ENCODE peak calls at places on chromosomes 7 and 10, in six cellular contexts. One of them, this sample, is unnamed.

GRCh38 chr7:105673367-105674188 is 92.3 kb upstream of the EFCAB10 start:
- DNase-seq in effector CD8-positive, alpha-beta T cell: no peak
- DNase-seq in Calu3: no peak
- DNase-seq in stimulated activated CD4-positive, alpha-beta T cell treated with anti-CD3 and anti-CD28 coated beads, Interleukin-2, amount 100 ng/mL, for 48 hours: no peak
- DNase-seq in A172: peak
- DNase-seq in tibial nerve: no peak
- DNase-seq in this sample: no peak

GRCh38 chr10:79052311-79053080 is 16.3 kb upstream of the ZMIZ1 start:
- DNase-seq in A172: no peak
- DNase-seq in effector CD8-positive, alpha-beta T cell: no peak
- DNase-seq in tibial nerve: no peak
- DNase-seq in stimulated activated CD4-positive, alpha-beta T cell treated with anti-CD3 and anti-CD28 coated beads, Interleukin-2, amount 100 ng/mL, for 48 hours: no peak
- DNase-seq in Calu3: no peak
- DNase-seq in this sample: no peak

GRCh38 chr7:100890640-100891521 is 1.4 kb upstream of the UFSP1 start:
- DNase-seq in Calu3: no peak
- DNase-seq in tibial nerve: no peak
- DNase-seq in effector CD8-positive, alpha-beta T cell: no peak
- DNase-seq in A172: no peak
- DNase-seq in stimulated activated CD4-positive, alpha-beta T cell treated with anti-CD3 and anti-CD28 coated beads, Interleukin-2, amount 100 ng/mL, for 48 hours: no peak
- DNase-seq in this sample: no peak

GRCh38 chr7:6159097-6159483 is 113.3 kb downstream of the CYTH3 start:
- DNase-seq in stimulated activated CD4-positive, alpha-beta T cell treated with anti-CD3 and anti-CD28 coated beads, Interleukin-2, amount 100 ng/mL, for 48 hours: no peak
- DNase-seq in A172: no peak
- DNase-seq in effector CD8-positive, alpha-beta T cell: no peak
- DNase-seq in Calu3: no peak
- DNase-seq in tibial nerve: no peak
- DNase-seq in this sample: no peak

GRCh38 chr7:140153666-140154161 is 23.1 kb downstream of the KDM7A start:
- DNase-seq in A172: no peak
- DNase-seq in effector CD8-positive, alpha-beta T cell: no peak
- DNase-seq in tibial nerve: no peak
- DNase-seq in Calu3: no peak
- DNase-seq in stimulated activated CD4-positive, alpha-beta T cell treated with anti-CD3 and anti-CD28 coated beads, Interleukin-2, amount 100 ng/mL, for 48 hours: no peak
- DNase-seq in this sample: no peak

GRCh38 chr10:129375912-129376311 is 91.1 kb upstream of the MGMT start:
- DNase-seq in tibial nerve: no peak
- DNase-seq in Calu3: no peak
- DNase-seq in effector CD8-positive, alpha-beta T cell: no peak
- DNase-seq in stimulated activated CD4-positive, alpha-beta T cell treated with anti-CD3 and anti-CD28 coated beads, Interleukin-2, amount 100 ng/mL, for 48 hours: no peak
- DNase-seq in A172: no peak
- DNase-seq in this sample: no peak

GRCh38 chr10:52563361-52563760 is 209.2 kb downstream of the MBL2 start:
- DNase-seq in effector CD8-positive, alpha-beta T cell: no peak
- DNase-seq in stimulated activated CD4-positive, alpha-beta T cell treated with anti-CD3 and anti-CD28 coated beads, Interleukin-2, amount 100 ng/mL, for 48 hours: no peak
- DNase-seq in Calu3: no peak
- DNase-seq in tibial nerve: no peak
- DNase-seq in A172: no peak
- DNase-seq in this sample: no peak

GRCh38 chr7:39589323-39590111 is 23.3 kb downstream of the YAE1 start:
- DNase-seq in Calu3: peak
- DNase-seq in tibial nerve: peak
- DNase-seq in A172: peak
- DNase-seq in effector CD8-positive, alpha-beta T cell: no peak
- DNase-seq in stimulated activated CD4-positive, alpha-beta T cell treated with anti-CD3 and anti-CD28 coated beads, Interleukin-2, amount 100 ng/mL, for 48 hours: peak
- DNase-seq in this sample: no peak

GRCh38 chr10:112967200-112967599 is 17.2 kb downstream of the TCF7L2 start:
- DNase-seq in tibial nerve: no peak
- DNase-seq in effector CD8-positive, alpha-beta T cell: no peak
- DNase-seq in A172: peak
- DNase-seq in Calu3: no peak
- DNase-seq in stimulated activated CD4-positive, alpha-beta T cell treated with anti-CD3 and anti-CD28 coated beads, Interleukin-2, amount 100 ng/mL, for 48 hours: no peak
- DNase-seq in this sample: no peak

GRCh38 chr7:80870806-80871205 is 48.0 kb downstream of the SEMA3C start:
- DNase-seq in effector CD8-positive, alpha-beta T cell: no peak
- DNase-seq in stimulated activated CD4-positive, alpha-beta T cell treated with anti-CD3 and anti-CD28 coated beads, Interleukin-2, amount 100 ng/mL, for 48 hours: no peak
- DNase-seq in Calu3: no peak
- DNase-seq in tibial nerve: no peak
- DNase-seq in A172: peak
- DNase-seq in this sample: no peak

GRCh38 chr10:16429539-16429938 is 7.3 kb upstream of the PTER start:
- DNase-seq in effector CD8-positive, alpha-beta T cell: no peak
- DNase-seq in tibial nerve: no peak
- DNase-seq in stimulated activated CD4-positive, alpha-beta T cell treated with anti-CD3 and anti-CD28 coated beads, Interleukin-2, amount 100 ng/mL, for 48 hours: no peak
- DNase-seq in A172: no peak
- DNase-seq in Calu3: no peak
- DNase-seq in this sample: no peak

GRCh38 chr7:26091933-26092332 is 60.1 kb upstream of the NFE2L3 start:
- DNase-seq in tibial nerve: no peak
- DNase-seq in effector CD8-positive, alpha-beta T cell: no peak
- DNase-seq in stimulated activated CD4-positive, alpha-beta T cell treated with anti-CD3 and anti-CD28 coated beads, Interleukin-2, amount 100 ng/mL, for 48 hours: no peak
- DNase-seq in A172: peak
- DNase-seq in Calu3: peak
- DNase-seq in this sample: no peak

GRCh38 chr10:14953452-14954000 is 370 bp downstream of the DCLRE1C start:
- DNase-seq in stimulated activated CD4-positive, alpha-beta T cell treated with anti-CD3 and anti-CD28 coated beads, Interleukin-2, amount 100 ng/mL, for 48 hours: no peak
- DNase-seq in tibial nerve: peak
- DNase-seq in effector CD8-positive, alpha-beta T cell: no peak
- DNase-seq in A172: peak
- DNase-seq in Calu3: peak
- DNase-seq in this sample: peak

GRCh38 chr7:31603076-31603475 is 83.9 kb upstream of the PPP1R17 start:
- DNase-seq in A172: peak
- DNase-seq in stimulated activated CD4-positive, alpha-beta T cell treated with anti-CD3 and anti-CD28 coated beads, Interleukin-2, amount 100 ng/mL, for 48 hours: no peak
- DNase-seq in tibial nerve: no peak
- DNase-seq in Calu3: no peak
- DNase-seq in effector CD8-positive, alpha-beta T cell: no peak
- DNase-seq in this sample: no peak

GRCh38 chr10:84805149-84805548 is 476.8 kb downstream of the CCSER2 start:
- DNase-seq in tibial nerve: no peak
- DNase-seq in stimulated activated CD4-positive, alpha-beta T cell treated with anti-CD3 and anti-CD28 coated beads, Interleukin-2, amount 100 ng/mL, for 48 hours: no peak
- DNase-seq in effector CD8-positive, alpha-beta T cell: no peak
- DNase-seq in Calu3: no peak
- DNase-seq in A172: no peak
- DNase-seq in this sample: no peak

GRCh38 chr10:123643315-123643714 is 22.8 kb upstream of the GPR26 start:
- DNase-seq in effector CD8-positive, alpha-beta T cell: no peak
- DNase-seq in Calu3: no peak
- DNase-seq in A172: no peak
- DNase-seq in tibial nerve: no peak
- DNase-seq in stimulated activated CD4-positive, alpha-beta T cell treated with anti-CD3 and anti-CD28 coated beads, Interleukin-2, amount 100 ng/mL, for 48 hours: no peak
- DNase-seq in this sample: no peak

GRCh38 chr10:103192089-103192450 is 1.0 kb downstream of the NT5C2 start:
- DNase-seq in effector CD8-positive, alpha-beta T cell: no peak
- DNase-seq in Calu3: no peak
- DNase-seq in tibial nerve: no peak
- DNase-seq in A172: peak
- DNase-seq in stimulated activated CD4-positive, alpha-beta T cell treated with anti-CD3 and anti-CD28 coated beads, Interleukin-2, amount 100 ng/mL, for 48 hours: no peak
- DNase-seq in this sample: no peak

GRCh38 chr10:62082729-62083412 is 181.4 kb downstream of the ARID5B start:
- DNase-seq in A172: no peak
- DNase-seq in tibial nerve: no peak
- DNase-seq in effector CD8-positive, alpha-beta T cell: no peak
- DNase-seq in Calu3: peak
- DNase-seq in stimulated activated CD4-positive, alpha-beta T cell treated with anti-CD3 and anti-CD28 coated beads, Interleukin-2, amount 100 ng/mL, for 48 hours: no peak
- DNase-seq in this sample: no peak

GRCh38 chr7:2477447-2478386 is 1.5 kb upstream of the GRIFIN start:
- DNase-seq in tibial nerve: peak
- DNase-seq in effector CD8-positive, alpha-beta T cell: peak
- DNase-seq in stimulated activated CD4-positive, alpha-beta T cell treated with anti-CD3 and anti-CD28 coated beads, Interleukin-2, amount 100 ng/mL, for 48 hours: peak
- DNase-seq in Calu3: peak
- DNase-seq in A172: peak
- DNase-seq in this sample: peak

GRCh38 chr7:82158327-82158726 is 285.2 kb downstream of the CACNA2D1 start:
- DNase-seq in A172: no peak
- DNase-seq in effector CD8-positive, alpha-beta T cell: no peak
- DNase-seq in Calu3: no peak
- DNase-seq in tibial nerve: no peak
- DNase-seq in stimulated activated CD4-positive, alpha-beta T cell treated with anti-CD3 and anti-CD28 coated beads, Interleukin-2, amount 100 ng/mL, for 48 hours: no peak
- DNase-seq in this sample: no peak

GRCh38 chr7:50677279-50677996 is 105.3 kb downstream of the GRB10 start:
- DNase-seq in Calu3: no peak
- DNase-seq in tibial nerve: no peak
- DNase-seq in A172: no peak
- DNase-seq in effector CD8-positive, alpha-beta T cell: no peak
- DNase-seq in stimulated activated CD4-positive, alpha-beta T cell treated with anti-CD3 and anti-CD28 coated beads, Interleukin-2, amount 100 ng/mL, for 48 hours: no peak
- DNase-seq in this sample: no peak

GRCh38 chr10:71708301-71708703 is 11.3 kb downstream of the C10orf105 start:
- DNase-seq in A172: peak
- DNase-seq in tibial nerve: peak
- DNase-seq in stimulated activated CD4-positive, alpha-beta T cell treated with anti-CD3 and anti-CD28 coated beads, Interleukin-2, amount 100 ng/mL, for 48 hours: peak
- DNase-seq in Calu3: peak
- DNase-seq in effector CD8-positive, alpha-beta T cell: peak
- DNase-seq in this sample: no peak

GRCh38 chr7:151210087-151210854 is at the start of gene H2BK1:
- DNase-seq in stimulated activated CD4-positive, alpha-beta T cell treated with anti-CD3 and anti-CD28 coated beads, Interleukin-2, amount 100 ng/mL, for 48 hours: no peak
- DNase-seq in tibial nerve: no peak
- DNase-seq in effector CD8-positive, alpha-beta T cell: no peak
- DNase-seq in Calu3: no peak
- DNase-seq in A172: no peak
- DNase-seq in this sample: no peak

GRCh38 chr7:137074386-137075030 is 206.1 kb downstream of the CHRM2 start:
- DNase-seq in stimulated activated CD4-positive, alpha-beta T cell treated with anti-CD3 and anti-CD28 coated beads, Interleukin-2, amount 100 ng/mL, for 48 hours: no peak
- DNase-seq in tibial nerve: no peak
- DNase-seq in Calu3: no peak
- DNase-seq in A172: peak
- DNase-seq in effector CD8-positive, alpha-beta T cell: no peak
- DNase-seq in this sample: no peak

GRCh38 chr10:96832721-96833219 is 672 bp downstream of the LCOR start:
- DNase-seq in effector CD8-positive, alpha-beta T cell: peak
- DNase-seq in stimulated activated CD4-positive, alpha-beta T cell treated with anti-CD3 and anti-CD28 coated beads, Interleukin-2, amount 100 ng/mL, for 48 hours: peak
- DNase-seq in A172: peak
- DNase-seq in Calu3: peak
- DNase-seq in tibial nerve: peak
- DNase-seq in this sample: peak

GRCh38 chr7:45882465-45882810 is 5.8 kb upstream of the IGFBP1 start:
- DNase-seq in stimulated activated CD4-positive, alpha-beta T cell treated with anti-CD3 and anti-CD28 coated beads, Interleukin-2, amount 100 ng/mL, for 48 hours: no peak
- DNase-seq in tibial nerve: no peak
- DNase-seq in effector CD8-positive, alpha-beta T cell: no peak
- DNase-seq in A172: peak
- DNase-seq in Calu3: no peak
- DNase-seq in this sample: no peak

GRCh38 chr10:90930070-90930837 is 9.4 kb upstream of the ANKRD1 start:
- DNase-seq in A172: peak
- DNase-seq in stimulated activated CD4-positive, alpha-beta T cell treated with anti-CD3 and anti-CD28 coated beads, Interleukin-2, amount 100 ng/mL, for 48 hours: no peak
- DNase-seq in tibial nerve: no peak
- DNase-seq in effector CD8-positive, alpha-beta T cell: no peak
- DNase-seq in Calu3: peak
- DNase-seq in this sample: no peak

GRCh38 chr7:96778263-96778662 is 68.6 kb upstream of the SEM1 start:
- DNase-seq in effector CD8-positive, alpha-beta T cell: no peak
- DNase-seq in stimulated activated CD4-positive, alpha-beta T cell treated with anti-CD3 and anti-CD28 coated beads, Interleukin-2, amount 100 ng/mL, for 48 hours: no peak
- DNase-seq in tibial nerve: no peak
- DNase-seq in A172: no peak
- DNase-seq in Calu3: peak
- DNase-seq in this sample: no peak